ENCODE peak calls at places on chromosomes 1 and 21, in four cellular contexts. O is CD8-positive, alpha-beta T cell; E is choroid plexus epithelial cell; W is foreskin fibroblast. K is an unnamed sample.

GRCh38 chr1:62285984-62286481 is 33.2 kb downstream of the KANK4 start:
- DNase-seq in E (no peak), W (no peak), O (no peak), K (no peak)

GRCh38 chr1:115671176-115672062 is 29.6 kb downstream of the VANGL1 start:
- DNase-seq in W (peak), E (peak), O (no peak), K (no peak)

GRCh38 chr1:31984419-31985347 is 29.0 kb upstream of the KHDRBS1 start:
- DNase-seq in E (peak), W (peak), O (peak), K (no peak)

GRCh38 chr1:110070968-110071307 is 466 bp upstream of the ALX3 start:
- DNase-seq in W (no peak), O (no peak), E (no peak), K (no peak)

GRCh38 chr1:70331962-70332361 is 22.6 kb downstream of the ANKRD13C start:
- DNase-seq in O (no peak), E (peak), W (no peak), K (no peak)

GRCh38 chr1:26529655-26530539 is at the start of gene RPS6KA1:
- DNase-seq in O (peak), W (peak), E (peak), K (no peak)

GRCh38 chr1:66207484-66207883 is 326.5 kb upstream of the SGIP1 start:
- DNase-seq in O (no peak), W (peak), E (peak), K (peak)

GRCh38 chr1:197841828-197842573 is 60.4 kb upstream of the C1orf53 start:
- DNase-seq in O (no peak), E (peak), W (peak), K (peak)

GRCh38 chr1:198845851-198846250 is 207.0 kb downstream of the PTPRC start:
- DNase-seq in E (peak), O (no peak), W (peak), K (no peak)

GRCh38 chr1:159140474-159140873 is 30.9 kb upstream of the CADM3 start:
- DNase-seq in W (no peak), O (no peak), E (no peak), K (no peak)

GRCh38 chr1:170010443-170010842 is 64.1 kb downstream of the KIFAP3 start:
- DNase-seq in W (peak), O (no peak), E (peak), K (no peak)

GRCh38 chr21:43306911-43307676 is 119.8 kb downstream of the SIK1 start:
- DNase-seq in E (peak), O (no peak), W (no peak), K (no peak)

GRCh38 chr1:90716552-90717355 is at the start of gene BARHL2:
- DNase-seq in E (no peak), W (no peak), O (no peak), K (no peak)
- H3K4me3 ChIP-seq in E (peak), W (peak), O (peak), K (peak)

GRCh38 chr1:236282159-236282716 is 480 bp upstream of the ERO1B start:
- DNase-seq in O (no peak), E (no peak), W (no peak), K (no peak)

GRCh38 chr1:236284291-236284711 is 2.5 kb upstream of the ERO1B start:
- DNase-seq in O (no peak), W (no peak), E (no peak), K (no peak)

GRCh38 chr1:236280438-236281285 is 1.1 kb downstream of the ERO1B start:
- DNase-seq in W (no peak), E (peak), O (peak), K (no peak)

GRCh38 chr1:236281286-236282158 is at the start of gene ERO1B:
- DNase-seq in W (peak), E (peak), O (peak), K (peak)

GRCh38 chr1:236282719-236283118 is 961 bp upstream of the ERO1B start:
- DNase-seq in E (no peak), W (no peak), O (no peak), K (no peak)
- H3K4me3 ChIP-seq in E (no peak), W (peak), O (peak), K (no peak)

GRCh38 chr1:185987611-185988441 is 253.6 kb downstream of the HMCN1 start:
- DNase-seq in O (no peak), E (no peak), W (no peak), K (no peak)
- H3K4me3 ChIP-seq in O (no peak), E (no peak), W (no peak), K (no peak)

GRCh38 chr1:72341661-72342060 is 59.3 kb upstream of the NEGR1 start:
- DNase-seq in O (no peak), E (no peak), W (no peak), K (no peak)
- H3K4me3 ChIP-seq in O (no peak), E (no peak), W (no peak), K (no peak)

DNA sequence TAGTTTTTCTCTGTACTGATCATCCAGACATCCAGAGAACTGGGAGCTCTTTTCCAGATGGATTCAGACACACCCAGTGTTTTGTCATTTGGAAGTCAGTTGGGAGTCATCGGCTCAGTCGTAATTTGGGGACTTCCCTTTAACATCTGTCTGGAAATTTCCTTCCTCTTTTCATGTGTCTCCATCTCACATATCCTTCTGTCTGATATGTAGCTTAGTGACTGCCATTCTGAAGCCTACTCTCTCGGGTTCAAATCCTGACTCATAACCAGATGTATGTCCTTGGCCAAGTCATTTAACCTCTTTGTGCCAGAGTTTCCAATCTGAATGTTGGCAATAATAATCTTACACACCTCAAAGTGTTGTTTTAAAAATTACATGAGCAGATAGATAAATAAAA is 3.0 kb downstream of the MORC3 start:
- DNase-seq in O (no peak), W (no peak), E (no peak), K (no peak)
- H3K4me3 ChIP-seq in O (no peak), W (peak), E (no peak), K (no peak)